ENCODE peak calls at places on chromosome 11, in six cellular contexts. W is GOT3, U is prostate gland, K is C1 segment of cervical spinal cord, Z is lower leg skin, Q is body of pancreas. A is an unnamed sample.

GRCh38 chr11:106524446-106524845 is 447.0 kb downstream of the AASDHPPT start:
- DNase-seq in W (no peak), U (no peak), K (no peak), Z (no peak), Q (no peak), A (no peak)

GRCh38 chr11:70305501-70305900 is 35.0 kb downstream of the PPFIA1 start:
- DNase-seq in W (no peak), U (no peak), K (no peak), Z (no peak), Q (no peak), A (no peak)

GRCh38 chr11:65378928-65379638 is 3.4 kb downstream of the SLC25A45 start:
- DNase-seq in W (no peak), U (no peak), K (no peak), Z (no peak), Q (no peak), A (no peak)

GRCh38 chr11:63882555-63883242 is 34.3 kb downstream of the RCOR2 start:
- DNase-seq in W (no peak), U (no peak), K (no peak), Z (no peak), Q (no peak), A (no peak)

GRCh38 chr11:13667795-13668101 is 720 bp upstream of the FAR1 start:
- DNase-seq in W (no peak), U (no peak), K (no peak), Z (no peak), Q (no peak), A (no peak)

GRCh38 chr11:1303196-1303821 is 6.1 kb downstream of the TOLLIP start:
- DNase-seq in W (no peak), U (no peak), K (peak; percentile 9), Z (peak; percentile 90), Q (peak; percentile 63), A (no peak)

GRCh38 chr11:12179019-12179418 is 68.6 kb downstream of the MICAL2 start:
- DNase-seq in W (no peak), U (no peak), K (no peak), Z (peak; percentile 85), Q (peak; percentile 87), A (no peak)

GRCh38 chr11:105910095-105910715 is 111.8 kb downstream of the MSANTD4 start:
- DNase-seq in W (no peak), U (no peak), K (no peak), Z (no peak), Q (no peak), A (no peak)

GRCh38 chr11:102390667-102391449 is 43.8 kb downstream of the BIRC2 start:
- DNase-seq in W (no peak), U (peak; percentile 50), K (peak; percentile 20), Z (no peak), Q (peak; percentile 74), A (no peak)

GRCh38 chr11:61162092-61162935 is 1.1 kb upstream of the VPS37C start:
- DNase-seq in W (no peak), U (no peak), K (no peak), Z (peak; percentile 20), Q (peak; percentile 89), A (no peak)

GRCh38 chr11:2311456-2312201 is 9.8 kb downstream of the TSPAN32 start:
- DNase-seq in W (no peak), U (no peak), K (no peak), Z (peak; percentile 84), Q (no peak), A (no peak)

GRCh38 chr11:71286701-71287643 is 34.6 kb upstream of the SHANK2 start:
- DNase-seq in W (peak; percentile 81), U (peak; percentile 91), K (no peak), Z (peak; percentile 89), Q (peak; percentile 75), A (no peak)

GRCh38 chr11:106152013-106152412 is 74.6 kb downstream of the AASDHPPT start:
- DNase-seq in W (no peak), U (peak; percentile 39), K (no peak), Z (no peak), Q (peak; percentile 55), A (no peak)

GRCh38 chr11:132064987-132065620 is 694.7 kb downstream of the NTM start:
- DNase-seq in W (no peak), U (no peak), K (no peak), Z (no peak), Q (no peak), A (no peak)

GRCh38 chr11:111440416-111441205 is 61.5 kb upstream of the POU2AF1 start:
- DNase-seq in W (no peak), U (no peak), K (no peak), Z (no peak), Q (peak; percentile 91), A (no peak)

GRCh38 chr11:15819679-15820286 is 536.6 kb downstream of the SOX6 start:
- DNase-seq in W (no peak), U (peak; percentile 68), K (peak; percentile 84), Z (peak; percentile 88), Q (peak; percentile 83), A (no peak)

GRCh38 chr11:94525933-94526332 is 13.7 kb downstream of the C11orf97 start:
- DNase-seq in W (no peak), U (peak; percentile 66), K (no peak), Z (peak; percentile 91), Q (peak; percentile 78), A (peak; percentile 11)

GRCh38 chr11:122754553-122755322 is 83.6 kb upstream of the CRTAM start:
- DNase-seq in W (no peak), U (no peak), K (no peak), Z (no peak), Q (peak; percentile 13), A (no peak)

GRCh38 chr11:35579557-35580396 is 38.5 kb upstream of the FJX1 start:
- DNase-seq in W (no peak), U (no peak), K (no peak), Z (no peak), Q (no peak), A (no peak)

GRCh38 chr11:111737877-111738205 is 28.3 kb downstream of the PPP2R1B start:
- DNase-seq in W (no peak), U (no peak), K (peak; percentile 43), Z (no peak), Q (no peak), A (no peak)

GRCh38 chr11:124644426-124645280 is 22.0 kb downstream of the TBRG1 start:
- DNase-seq in W (no peak), U (peak; percentile 19), K (peak; percentile 1), Z (peak; percentile 89), Q (peak; percentile 73), A (no peak)

GRCh38 chr11:45141171-45141570 is 5.3 kb upstream of the PRDM11 start:
- DNase-seq in W (no peak), U (no peak), K (no peak), Z (no peak), Q (no peak), A (no peak)

GRCh38 chr11:123166095-123166559 is 28.9 kb downstream of the CLMP start:
- DNase-seq in W (no peak), U (no peak), K (peak; percentile 2), Z (no peak), Q (peak; percentile 34), A (no peak)

GRCh38 chr11:8839957-8840945 is 70.7 kb upstream of the AKIP1 start:
- DNase-seq in W (no peak), U (peak; percentile 52), K (peak; percentile 50), Z (no peak), Q (peak; percentile 65), A (no peak)

GRCh38 chr11:134100171-134100570 is 31.3 kb downstream of the JAM3 start:
- DNase-seq in W (no peak), U (no peak), K (no peak), Z (no peak), Q (no peak), A (no peak)

GRCh38 chr11:60887531-60887930 is 18.9 kb downstream of the PRPF19 start:
- DNase-seq in W (no peak), U (peak; percentile 38), K (no peak), Z (peak; percentile 76), Q (peak; percentile 66), A (no peak)

GRCh38 chr11:35483131-35483800 is 42.1 kb downstream of the PAMR1 start:
- DNase-seq in W (no peak), U (no peak), K (no peak), Z (no peak), Q (no peak), A (no peak)

GRCh38 chr11:1118755-1119275 is 38.9 kb upstream of the MUC5AC start:
- DNase-seq in W (no peak), U (no peak), K (no peak), Z (peak; percentile 56), Q (no peak), A (no peak)

GRCh38 chr11:65288706-65289536 is 25.7 kb upstream of the CDC42EP2 start:
- DNase-seq in W (no peak), U (no peak), K (no peak), Z (peak; percentile 92), Q (peak; percentile 47), A (no peak)

GRCh38 chr11:33500865-33501479 is 199.7 kb downstream of the C11orf91 start:
- DNase-seq in W (no peak), U (no peak), K (no peak), Z (no peak), Q (no peak), A (no peak)

GRCh38 chr11:26778000-26778757 is 56.3 kb upstream of the SLC5A12 start:
- DNase-seq in W (no peak), U (no peak), K (no peak), Z (no peak), Q (no peak), A (no peak)

GRCh38 chr11:111990381-111990780 is 34.8 kb upstream of the DLAT start:
- DNase-seq in W (no peak), U (no peak), K (no peak), Z (no peak), Q (no peak), A (no peak)

GRCh38 chr11:46889689-46890475 is 28.5 kb downstream of the LRP4 start:
- DNase-seq in W (peak; percentile 9), U (peak; percentile 76), K (peak; percentile 80), Z (peak; percentile 91), Q (peak; percentile 85), A (peak; percentile 45)